ENCODE peak calls at places on chromosomes 6 and 20, in ten cellular contexts. Y is activated gamma-delta T cell treated with Interleukin-2 at 50 U/mL for 16 hours; F is kidney; E is stimulated activated CD8-positive, alpha-beta memory T cell treated with anti-CD3 and anti-CD28 coated beads, Interleukin-7, amount 100 ng/mL, for 1 hour; G is activated naive CD8-positive, alpha-beta T cell treated with anti-CD3 and anti-CD28 coated beads, Interleukin-2, amount 50 U/mL, for 24 hours; I is adrenal gland; C is thyroid gland; A is NCI-H774; U is activated CD8-positive, alpha-beta T cell treated with anti-CD3 and anti-CD28 coated beads for 36 hours; L is amygdala. V is an unnamed sample.

GRCh38 chr20:34271961-34272360 is 30.7 kb downstream of the ASIP start:
- DNase-seq in I (no peak), L (no peak), A (no peak), C (no peak), Y (no peak), U (no peak), F (no peak), G (no peak), E (no peak), V (no peak)

GRCh38 chr6:68876792-68877493 is 241.9 kb downstream of the ADGRB3 start:
- DNase-seq in F (no peak), G (no peak), I (no peak), E (no peak), Y (no peak), U (no peak), A (peak), C (no peak), L (no peak), V (peak)

GRCh38 chr6:69069881-69070280 is 434.8 kb downstream of the ADGRB3 start:
- DNase-seq in Y (no peak), A (no peak), E (no peak), L (no peak), U (no peak), F (no peak), I (no peak), G (no peak), C (no peak), V (no peak)

GRCh38 chr6:75752365-75752764 is 3.3 kb downstream of the MYO6 start:
- DNase-seq in Y (no peak), E (no peak), I (no peak), U (no peak), A (no peak), F (no peak), C (no peak), G (no peak), L (no peak), V (no peak)

GRCh38 chr6:2244261-2245102 is 923 bp downstream of the GMDS start:
- DNase-seq in F (no peak), L (no peak), I (no peak), Y (no peak), U (no peak), E (no peak), A (no peak), G (no peak), C (peak), V (peak)

GRCh38 chr6:137415834-137416190 is 78.4 kb downstream of the OLIG3 start:
- DNase-seq in U (no peak), L (no peak), G (no peak), F (no peak), E (no peak), A (no peak), C (no peak), Y (no peak), I (no peak), V (no peak)

GRCh38 chr6:25389501-25389900 is 110.3 kb downstream of the CARMIL1 start:
- DNase-seq in Y (no peak), I (no peak), E (no peak), U (no peak), A (no peak), F (no peak), C (no peak), G (no peak), L (no peak), V (no peak)

GRCh38 chr20:46204594-46205205 is 86.6 kb downstream of the CD40 start:
- DNase-seq in G (no peak), A (no peak), C (no peak), Y (no peak), F (no peak), L (no peak), E (no peak), U (no peak), I (no peak), V (no peak)

GRCh38 chr20:61117725-61118124 is 134.3 kb upstream of the CDH4 start:
- DNase-seq in F (no peak), L (no peak), C (no peak), E (no peak), A (no peak), U (no peak), G (no peak), Y (no peak), I (no peak), V (no peak)

GRCh38 chr20:33627577-33628216 is 34.4 kb upstream of the C20orf144 start:
- DNase-seq in G (no peak), I (no peak), U (no peak), E (no peak), Y (no peak), C (no peak), F (no peak), L (no peak), A (no peak), V (no peak)

GRCh38 chr20:36483205-36483918 is 58.0 kb upstream of the MYL9 start:
- DNase-seq in Y (no peak), I (no peak), F (no peak), E (no peak), L (no peak), G (no peak), A (no peak), U (no peak), C (peak), V (no peak)

GRCh38 chr6:84568971-84569370 is 195.4 kb downstream of the TBX18 start:
- DNase-seq in A (no peak), G (no peak), Y (no peak), E (no peak), F (no peak), L (no peak), I (no peak), C (no peak), U (no peak), V (peak)

GRCh38 chr6:26158581-26159416 is 71.6 kb downstream of the HFE start:
- DNase-seq in U (peak), E (no peak), I (peak), A (no peak), F (peak), L (no peak), G (peak), C (peak), Y (peak), V (no peak)

GRCh38 chr6:1995521-1996110 is 249.8 kb downstream of the GMDS start:
- DNase-seq in L (no peak), E (no peak), G (no peak), I (no peak), A (no peak), F (no peak), U (no peak), Y (no peak), C (no peak), V (peak)

GRCh38 chr6:142735182-142735581 is 209.8 kb downstream of the HIVEP2 start:
- DNase-seq in C (no peak), G (no peak), U (no peak), L (no peak), I (no peak), E (no peak), Y (no peak), F (no peak), A (peak), V (no peak)

GRCh38 chr6:24255676-24256075 is 102.2 kb downstream of the DCDC2 start:
- DNase-seq in E (no peak), Y (no peak), G (no peak), F (no peak), I (no peak), U (no peak), L (no peak), C (no peak), A (no peak), V (no peak)

GRCh38 chr20:53550590-53551187 is 43.0 kb downstream of the ZNF217 start:
- DNase-seq in L (no peak), E (no peak), Y (no peak), A (no peak), U (no peak), F (no peak), C (no peak), I (no peak), G (no peak), V (no peak)

GRCh38 chr20:23048283-23049200 is 930 bp downstream of the THBD start:
- DNase-seq in E (no peak), Y (no peak), C (peak), F (peak), A (peak), G (peak), I (peak), L (no peak), U (peak), V (peak)

GRCh38 chr20:52500150-52500549 is 308.6 kb upstream of the ZFP64 start:
- DNase-seq in G (no peak), I (no peak), Y (no peak), E (no peak), L (peak), U (no peak), F (no peak), C (no peak), A (no peak), V (no peak)

GRCh38 chr20:1266167-1266973 is at the start of gene SNPH:
- DNase-seq in U (peak), C (peak), F (peak), E (peak), A (peak), Y (peak), I (peak), G (peak), L (no peak), V (no peak)

GRCh38 chr6:33905081-33905609 is 101.3 kb upstream of the MLN start:
- DNase-seq in E (peak), L (no peak), U (peak), A (no peak), F (no peak), I (no peak), C (no peak), Y (peak), G (no peak), V (no peak)

GRCh38 chr6:122184260-122184934 is 215.1 kb upstream of the HSF2 start:
- DNase-seq in F (no peak), Y (no peak), U (no peak), G (no peak), A (no peak), L (no peak), E (no peak), I (no peak), C (no peak), V (peak)

GRCh38 chr6:30378290-30378937 is 33.5 kb downstream of the RPP21 start:
- DNase-seq in A (no peak), E (no peak), U (no peak), F (no peak), Y (no peak), G (no peak), I (no peak), L (no peak), C (no peak), V (peak)

GRCh38 chr20:41408986-41409385 is 42.4 kb upstream of the EMILIN3 start:
- DNase-seq in E (no peak), I (no peak), L (no peak), G (no peak), U (no peak), Y (no peak), C (no peak), F (no peak), A (no peak), V (no peak)

GRCh38 chr6:98841589-98842488 is 7.5 kb downstream of the POU3F2 start:
- DNase-seq in I (no peak), F (no peak), L (no peak), A (no peak), C (no peak), G (no peak), E (no peak), U (no peak), Y (no peak), V (no peak)

GRCh38 chr6:6820688-6821238 is 232.2 kb downstream of the LY86 start:
- DNase-seq in U (no peak), L (no peak), C (peak), F (peak), A (peak), Y (no peak), G (no peak), I (no peak), E (no peak), V (no peak)

GRCh38 chr20:21225215-21225947 is 77.8 kb upstream of the XRN2 start:
- DNase-seq in L (no peak), E (no peak), Y (no peak), C (no peak), G (no peak), I (no peak), A (no peak), F (no peak), U (no peak), V (no peak)

GRCh38 chr6:166626177-166627038 is 643 bp downstream of the RPS6KA2 start:
- DNase-seq in F (peak), U (peak), L (no peak), C (peak), E (no peak), G (peak), Y (peak), A (peak), I (no peak), V (peak)

GRCh38 chr6:45543298-45544235 is 165.8 kb upstream of the SUPT3H start:
- DNase-seq in G (no peak), A (no peak), C (no peak), I (no peak), E (no peak), U (no peak), L (no peak), F (no peak), Y (no peak), V (no peak)

GRCh38 chr20:23152308-23152892 is 66.3 kb upstream of the CD93 start:
- DNase-seq in U (no peak), Y (no peak), C (peak), F (peak), A (no peak), E (no peak), L (no peak), G (no peak), I (peak), V (no peak)

V was measured in T47D.